ENCODE peak calls at places on chromosomes 1 and 21, in eight cellular contexts. B, J, H, L, O, N, P and Y are unnamed samples. For H3K36me3, the result is how much of the 10 kb centered on the place peaks cover.

GRCh38 chr1:159339517-159339916 is 37.4 kb downstream of the FCER1A start:
- DNase-seq in B (no peak), J (no peak), H (no peak), L (no peak), O (no peak), N (no peak), P (no peak), Y (no peak)

GRCh38 chr1:28766532-28767183 is 29.9 kb downstream of the YTHDF2 start:
- DNase-seq in B (no peak), J (no peak), H (no peak), L (no peak), O (no peak), N (no peak), P (no peak), Y (no peak)

GRCh38 chr21:27168084-27168483 is 201.2 kb upstream of the ADAMTS5 start:
- DNase-seq in B (no peak), J (no peak), H (no peak), L (no peak), O (no peak), N (no peak), P (no peak), Y (no peak)

GRCh38 chr21:22393324-22393723 is 1395.1 kb downstream of the NCAM2 start:
- DNase-seq in B (no peak), J (no peak), H (no peak), L (no peak), O (no peak), N (no peak), P (no peak), Y (no peak)

GRCh38 chr1:41712081-41712480 is 206.6 kb downstream of the HIVEP3 start:
- DNase-seq in B (no peak), J (no peak), H (no peak), L (no peak), O (no peak), N (no peak), P (no peak), Y (no peak)

GRCh38 chr1:17540255-17541001 is 930 bp downstream of the ARHGEF10L start:
- DNase-seq in B (no peak), J (peak), H (no peak), L (no peak), O (no peak), N (no peak), P (peak), Y (no peak)

GRCh38 chr1:145879775-145880174 is 5.9 kb downstream of the ANKRD35 start:
- DNase-seq in B (no peak), J (no peak), H (no peak), L (no peak), O (no peak), N (no peak), P (no peak), Y (no peak)

GRCh38 chr1:172339840-172340239 is 80.6 kb upstream of the C1orf105 start:
- DNase-seq in B (no peak), J (no peak), H (no peak), L (no peak), O (no peak), N (no peak), P (no peak), Y (no peak)

GRCh38 chr1:55986003-55986402 is 593.4 kb downstream of the PLPP3 start:
- DNase-seq in B (no peak), J (no peak), H (no peak), L (no peak), O (no peak), N (no peak), P (no peak), Y (no peak)

GRCh38 chr1:219350621-219351020 is 176.9 kb downstream of the LYPLAL1 start:
- DNase-seq in B (no peak), J (no peak), H (no peak), L (no peak), O (no peak), N (no peak), P (no peak), Y (no peak)

GRCh38 chr1:242431786-242432185 is 92.7 kb downstream of the PLD5 start:
- DNase-seq in B (no peak), J (no peak), H (no peak), L (no peak), O (no peak), N (no peak), P (no peak), Y (no peak)

GRCh38 chr1:62312698-62313097 is 6.5 kb downstream of the KANK4 start:
- DNase-seq in B (no peak), J (no peak), H (no peak), L (no peak), O (no peak), N (no peak), P (no peak), Y (no peak)

GRCh38 chr1:67755619-67756018 is 70.6 kb downstream of the GADD45A start:
- DNase-seq in B (no peak), J (no peak), H (no peak), L (no peak), O (no peak), N (no peak), P (no peak), Y (no peak)

GRCh38 chr1:236089046-236089773 is 24.3 kb upstream of the NID1 start:
- DNase-seq in B (no peak), J (peak), H (no peak), L (peak), O (peak), N (no peak), P (no peak), Y (no peak)

GRCh38 chr1:8396912-8397406 is 79.0 kb downstream of the SLC45A1 start:
- DNase-seq in B (no peak), J (peak), H (no peak), L (peak), O (peak), N (no peak), P (no peak), Y (no peak)

GRCh38 chr1:1779691-1780597 is 1.7 kb upstream of the NADK start:
- DNase-seq in B (peak), J (peak), H (no peak), L (peak), O (no peak), N (peak), P (peak), Y (peak)

GRCh38 chr1:41353744-41354143 is 7.5 kb upstream of the FOXO6 start:
- DNase-seq in B (no peak), J (peak), H (peak), L (peak), O (no peak), N (no peak), P (no peak), Y (no peak)

GRCh38 chr1:9275567-9276034 is 17.1 kb upstream of the SPSB1 start:
- DNase-seq in B (peak), J (peak), H (no peak), L (peak), O (peak), N (peak), P (peak), Y (peak)

GRCh38 chr1:22658385-22659163 is 5.5 kb downstream of the C1QB start:
- DNase-seq in B (no peak), J (no peak), H (no peak), L (no peak), O (no peak), N (no peak), P (no peak), Y (no peak)

GRCh38 chr1:17113973-17114372 is 5.3 kb downstream of the PADI2 start:
- DNase-seq in B (no peak), J (no peak), H (no peak), L (no peak), O (no peak), N (no peak), P (peak), Y (no peak)

DNA sequence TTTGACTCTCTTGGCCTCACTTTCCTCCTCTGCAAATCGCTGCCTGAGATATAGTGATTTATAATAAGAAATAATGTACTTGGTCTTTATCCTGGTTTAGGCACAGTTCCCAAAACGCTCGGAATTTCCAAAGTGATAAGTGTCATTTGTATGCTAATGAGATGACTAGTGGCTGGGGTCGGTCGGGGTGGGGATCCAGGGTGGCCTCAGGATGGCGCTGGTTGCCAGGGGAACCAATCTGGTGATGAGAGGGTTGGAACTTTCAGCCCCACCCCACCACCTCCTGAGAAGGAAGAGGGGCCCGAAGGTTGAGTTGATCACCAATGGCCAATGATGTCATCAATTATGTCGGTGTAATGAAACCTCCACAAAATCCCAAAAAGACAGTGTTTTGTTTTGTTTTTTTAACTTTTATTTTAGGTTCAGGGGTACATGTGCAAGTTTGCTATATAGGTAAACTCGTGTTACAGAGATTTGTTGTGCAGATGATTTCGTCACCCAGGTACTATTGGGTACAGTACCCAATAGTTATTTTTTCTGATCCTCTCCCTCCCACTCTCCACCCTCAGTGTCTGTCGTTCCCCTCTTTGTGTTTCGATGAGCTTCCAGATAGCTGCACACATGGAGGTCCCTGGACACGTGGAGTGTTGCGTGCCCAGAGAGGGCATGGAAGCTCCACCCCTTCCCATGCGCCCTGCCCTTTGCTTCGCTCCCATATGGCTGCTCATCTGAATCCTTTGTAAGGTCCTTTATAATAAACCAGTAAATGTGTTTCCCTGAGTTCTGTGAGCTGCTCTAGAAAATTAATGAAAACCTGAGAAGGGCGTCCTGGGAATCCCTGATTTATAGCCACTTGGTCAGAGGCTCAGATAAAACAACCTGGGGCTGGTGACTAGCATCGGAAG is 97.2 kb downstream of the KCNN3 start:
- DNase-seq in B (no peak), J (no peak), H (no peak), L (no peak), O (no peak), N (peak), P (no peak), Y (no peak)
- H3K36me3 ChIP-seq in B (under half), J (under half), H (under half), L (under half), O (under half), N (under half), P (under half), Y (under half)

GRCh38 chr1:154493276-154493675 is 8.7 kb upstream of the TDRD10 start:
- DNase-seq in B (no peak), J (no peak), H (no peak), L (no peak), O (no peak), N (no peak), P (no peak), Y (peak)

GRCh38 chr1:154489863-154490262 is 12.2 kb upstream of the TDRD10 start:
- DNase-seq in B (no peak), J (no peak), H (no peak), L (no peak), O (no peak), N (no peak), P (no peak), Y (no peak)

GRCh38 chr1:154488942-154489341 is 13.1 kb upstream of the TDRD10 start:
- DNase-seq in B (peak), J (no peak), H (no peak), L (no peak), O (no peak), N (no peak), P (no peak), Y (no peak)

GRCh38 chr1:154490327-154490726 is 11.7 kb upstream of the TDRD10 start:
- DNase-seq in B (no peak), J (no peak), H (no peak), L (no peak), O (no peak), N (no peak), P (no peak), Y (no peak)

DNA sequence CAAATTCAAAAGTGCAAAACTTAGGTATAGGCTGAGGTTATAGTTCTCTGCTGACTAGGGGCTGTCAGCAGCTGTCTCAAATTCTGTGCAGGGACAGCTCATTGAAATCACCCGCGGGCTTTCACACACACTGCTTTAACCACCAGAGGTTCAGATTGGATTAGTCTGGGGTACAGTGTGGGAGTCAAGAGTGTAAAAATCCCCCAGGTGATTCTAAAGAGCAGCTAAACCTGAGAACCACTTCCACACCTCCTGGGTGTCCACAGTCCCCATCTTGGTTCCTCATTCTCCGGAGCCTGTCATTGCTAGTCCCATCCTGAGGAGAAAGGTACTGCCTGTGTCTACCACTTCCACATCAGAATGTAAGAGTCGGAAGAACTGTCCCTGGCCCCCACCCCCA is 9.9 kb upstream of the TDRD10 start:
- DNase-seq in B (no peak), J (no peak), H (no peak), L (no peak), O (no peak), N (no peak), P (no peak), Y (no peak)
- H3K27ac ChIP-seq in B (peak), J (no peak), H (no peak), L (no peak), O (no peak), N (no peak), P (peak), Y (no peak)

GRCh38 chr1:15328785-15329480 is 80.8 kb upstream of the EFHD2 start:
- DNase-seq in B (peak), J (peak), H (peak), L (no peak), O (peak), N (no peak), P (peak), Y (peak)
- TF ChIP-seq CTCF in B (peak), J (peak), H (no peak), L (peak), O (peak), N (no peak), P (peak), Y (peak)

GRCh38 chr1:178916448-178917174 is 45.7 kb upstream of the ANGPTL1 start:
- DNase-seq in B (no peak), J (peak), H (no peak), L (no peak), O (no peak), N (no peak), P (no peak), Y (no peak)
- H3K36me3 ChIP-seq in B (under half), J (under half), H (under half), L (under half), O (under half), N (under half), P (under half), Y (under half)

DNA sequence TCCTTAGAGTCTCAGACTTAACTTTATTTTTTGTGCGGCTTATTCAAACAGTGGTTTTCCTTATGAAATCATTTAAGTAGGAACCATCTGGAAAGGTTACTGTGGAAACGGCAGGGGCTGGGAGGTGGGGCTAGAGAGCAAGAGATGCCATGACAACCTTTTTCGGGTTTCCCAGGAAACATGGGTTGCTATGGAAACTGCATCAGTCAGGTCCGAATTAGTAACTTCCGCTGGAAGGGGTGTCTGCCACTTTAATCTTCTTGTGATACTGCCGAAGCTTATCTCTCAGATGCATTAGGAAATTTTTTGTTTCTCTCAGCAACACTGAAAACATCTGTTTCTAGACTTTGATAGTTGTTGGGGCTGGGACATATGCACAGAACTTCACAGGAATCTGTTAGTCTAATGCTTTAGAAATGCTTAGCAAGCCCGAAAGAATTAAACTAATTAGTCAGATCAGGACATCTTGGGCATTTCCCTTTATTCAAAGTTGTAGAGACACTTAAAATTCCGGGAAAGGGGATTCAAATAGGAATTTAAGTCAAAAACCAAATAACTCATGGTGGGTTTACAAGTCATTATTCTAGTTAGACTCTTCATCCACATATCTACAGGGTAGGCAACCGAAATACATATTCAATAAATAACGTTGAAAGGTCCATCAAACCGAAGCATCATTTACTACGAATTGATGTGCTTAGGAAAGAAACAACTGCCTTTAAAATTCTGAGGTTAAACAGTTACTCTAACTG is 2.6 kb downstream of the KCNA3 start:
- DNase-seq in B (no peak), J (no peak), H (no peak), L (no peak), O (no peak), N (peak), P (no peak), Y (no peak)
- H3K27ac ChIP-seq in B (no peak), J (peak), H (no peak), L (no peak), O (no peak), N (peak), P (no peak), Y (no peak)

GRCh38 chr1:155934097-155934932 is at the start of gene KHDC4:
- DNase-seq in B (peak), J (peak), H (peak), L (peak), O (peak), N (peak), P (peak), Y (peak)
- TF ChIP-seq CTCF in B (no peak), J (no peak), H (no peak), L (no peak), O (peak), N (peak), P (no peak), Y (no peak)

DNA sequence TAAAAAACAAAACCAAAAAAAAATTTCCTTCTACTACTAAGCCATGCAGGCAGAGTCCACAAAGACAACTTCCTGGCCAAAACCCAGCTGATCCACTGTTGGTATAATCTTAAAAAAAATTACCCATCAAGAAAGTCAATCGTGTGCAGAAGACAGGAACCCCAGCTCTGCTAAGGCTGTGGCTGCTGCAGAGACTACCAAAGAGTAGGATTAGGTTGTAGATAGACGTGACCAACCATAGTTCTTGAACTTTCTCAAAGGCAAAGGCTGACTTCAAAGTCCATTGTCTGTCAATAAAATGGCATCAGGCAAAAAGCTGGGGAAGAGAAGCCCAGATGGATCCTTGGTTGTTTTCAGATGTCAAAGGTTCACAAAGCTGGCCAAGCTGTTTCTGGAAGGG is 3.4 kb downstream of the PSMB4 start:
- DNase-seq in B (no peak), J (no peak), H (no peak), L (no peak), O (no peak), N (no peak), P (no peak), Y (no peak)
- H3K36me3 ChIP-seq in B (half or more), J (under half), H (under half), L (under half), O (half or more), N (under half), P (under half), Y (under half)

DNA sequence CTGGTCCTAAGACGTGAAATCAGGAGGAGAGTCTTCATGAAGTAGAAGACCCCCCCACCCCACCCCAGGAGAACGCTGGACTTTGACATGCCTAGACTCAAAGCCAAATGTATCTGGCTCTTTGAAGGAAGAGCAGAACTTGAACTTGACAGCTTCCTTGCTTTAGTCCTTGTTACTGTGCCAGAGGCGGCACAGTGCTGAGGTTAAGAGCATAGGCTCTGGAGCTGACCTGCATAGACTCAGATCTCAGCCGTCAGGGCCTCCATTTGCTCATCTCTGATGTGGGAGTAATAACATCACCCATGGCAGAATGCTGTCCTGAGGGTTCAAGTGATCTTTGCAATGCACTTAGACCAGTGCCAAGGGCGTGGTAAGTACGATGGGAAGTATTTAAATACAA is 39.0 kb downstream of the COL6A1 start:
- DNase-seq in B (no peak), J (no peak), H (no peak), L (no peak), O (no peak), N (no peak), P (no peak), Y (no peak)
- H3K27ac ChIP-seq in B (peak), J (no peak), H (no peak), L (no peak), O (no peak), N (no peak), P (no peak), Y (no peak)